ENCODE peak calls at places on chromosomes 6 and 20, in eight cellular contexts. Z is mammary epithelial cell; C is A549; N is CD4-positive, alpha-beta memory T cell; L is CD8-positive, alpha-beta T cell; K is upper lobe of right lung; O is effector memory CD4-positive, alpha-beta T cell; E is psoas muscle. J is an unnamed sample.

GRCh38 chr6:17470209-17470952 is 77.0 kb downstream of the CAP2 start:
- DNase-seq in L (no peak), K (no peak), E (no peak), Z (no peak), C (no peak), N (no peak), O (no peak), J (no peak)

GRCh38 chr6:42028234-42029061 is 21.9 kb upstream of the TAF8 start:
- DNase-seq in L (no peak), E (no peak), N (no peak), C (peak; percentile 62), K (no peak), Z (no peak), O (no peak), J (peak; percentile 50)

GRCh38 chr6:43274916-43275597 is 23.0 kb upstream of the SLC22A7 start:
- DNase-seq in L (peak; percentile 37), O (no peak), E (no peak), N (peak; percentile 20), K (peak; percentile 68), C (no peak), Z (no peak), J (no peak)

GRCh38 chr6:36120539-36120938 is 9.8 kb upstream of the MAPK13 start:
- DNase-seq in K (no peak), C (no peak), L (peak; percentile 86), Z (no peak), O (peak; percentile 69), N (peak; percentile 75), E (no peak), J (no peak)

GRCh38 chr6:1477432-1478090 is 88.2 kb downstream of the FOXF2 start:
- DNase-seq in N (no peak), E (no peak), L (no peak), Z (peak; percentile 30), O (no peak), C (peak; percentile 18), K (no peak), J (no peak)

GRCh38 chr20:4684837-4685413 is 36.8 kb upstream of the PRND start:
- DNase-seq in O (no peak), E (no peak), L (no peak), K (no peak), Z (peak; percentile 79), N (no peak), C (no peak), J (no peak)

GRCh38 chr20:44888226-44889103 is 3.0 kb downstream of the YWHAB start:
- DNase-seq in N (peak; percentile 24), Z (peak; percentile 54), C (peak; percentile 33), E (no peak), O (no peak), K (no peak), L (no peak), J (no peak)

GRCh38 chr6:169669889-169670288 is 31.9 kb downstream of the WDR27 start:
- DNase-seq in L (no peak), O (no peak), Z (no peak), N (no peak), K (no peak), E (no peak), C (no peak), J (no peak)

GRCh38 chr6:36224918-36225461 is 28.4 kb downstream of the BRPF3 start:
- DNase-seq in C (no peak), K (no peak), E (no peak), N (no peak), L (no peak), O (no peak), Z (peak; percentile 2), J (no peak)

GRCh38 chr20:47809561-47809960 is 24.3 kb upstream of the SULF2 start:
- DNase-seq in Z (peak; percentile 95), N (no peak), L (no peak), C (no peak), O (no peak), K (no peak), E (no peak), J (no peak)

GRCh38 chr6:109456710-109457595 is 1.4 kb upstream of the MICAL1 start:
- DNase-seq in O (no peak), L (no peak), K (no peak), N (no peak), Z (no peak), E (peak; percentile 86), C (no peak), J (peak; percentile 81)

GRCh38 chr6:72042088-72042487 is 155.7 kb downstream of the RIMS1 start:
- DNase-seq in L (no peak), N (no peak), C (no peak), O (no peak), Z (no peak), K (no peak), E (no peak), J (no peak)

GRCh38 chr6:10801224-10801848 is 37.0 kb downstream of the MAK start:
- DNase-seq in E (peak; percentile 74), C (peak; percentile 56), N (peak; percentile 60), Z (peak; percentile 43), O (peak; percentile 30), L (peak; percentile 45), K (peak; percentile 69), J (peak; percentile 38)

GRCh38 chr20:17676378-17676759 is 5.7 kb downstream of the RRBP1 start:
- DNase-seq in Z (no peak), C (no peak), L (no peak), N (no peak), E (no peak), O (no peak), K (no peak), J (no peak)

GRCh38 chr6:111423055-111423633 is 59.9 kb downstream of the REV3L start:
- DNase-seq in O (no peak), C (no peak), L (no peak), E (no peak), Z (peak; percentile 23), N (no peak), K (no peak), J (no peak)

GRCh38 chr6:91904586-91904985 is 1317.7 kb upstream of the MAP3K7 start:
- DNase-seq in K (no peak), C (no peak), L (no peak), N (no peak), Z (no peak), O (no peak), E (no peak), J (no peak)

GRCh38 chr6:134814076-134814709 is 135.7 kb downstream of the ALDH8A1 start:
- DNase-seq in L (no peak), K (no peak), N (no peak), C (no peak), O (no peak), E (no peak), Z (peak; percentile 73), J (no peak)

GRCh38 chr20:60407938-60408337 is 449.7 kb downstream of the CDH26 start:
- DNase-seq in E (no peak), N (no peak), Z (no peak), K (no peak), C (no peak), L (no peak), O (no peak), J (no peak)

GRCh38 chr20:56735087-56735642 is 106.1 kb downstream of the TFAP2C start:
- DNase-seq in Z (no peak), N (no peak), E (no peak), O (no peak), K (no peak), C (no peak), L (no peak), J (no peak)

GRCh38 chr20:23363257-23363649 is 1.3 kb downstream of the GZF1 start:
- DNase-seq in N (no peak), Z (no peak), C (no peak), L (no peak), E (peak; percentile 67), K (no peak), O (no peak), J (peak; percentile 52)
- H3K27ac ChIP-seq in N (peak overlapping the region; percentile 90), Z (peak overlapping the region; percentile 73), C (no peak overlapping the region), L (no peak overlapping the region), E (peak overlapping the region; percentile 99), K (peak overlapping the region; percentile 93), O (no peak overlapping the region), J (peak overlapping the region; percentile 90)

DNA sequence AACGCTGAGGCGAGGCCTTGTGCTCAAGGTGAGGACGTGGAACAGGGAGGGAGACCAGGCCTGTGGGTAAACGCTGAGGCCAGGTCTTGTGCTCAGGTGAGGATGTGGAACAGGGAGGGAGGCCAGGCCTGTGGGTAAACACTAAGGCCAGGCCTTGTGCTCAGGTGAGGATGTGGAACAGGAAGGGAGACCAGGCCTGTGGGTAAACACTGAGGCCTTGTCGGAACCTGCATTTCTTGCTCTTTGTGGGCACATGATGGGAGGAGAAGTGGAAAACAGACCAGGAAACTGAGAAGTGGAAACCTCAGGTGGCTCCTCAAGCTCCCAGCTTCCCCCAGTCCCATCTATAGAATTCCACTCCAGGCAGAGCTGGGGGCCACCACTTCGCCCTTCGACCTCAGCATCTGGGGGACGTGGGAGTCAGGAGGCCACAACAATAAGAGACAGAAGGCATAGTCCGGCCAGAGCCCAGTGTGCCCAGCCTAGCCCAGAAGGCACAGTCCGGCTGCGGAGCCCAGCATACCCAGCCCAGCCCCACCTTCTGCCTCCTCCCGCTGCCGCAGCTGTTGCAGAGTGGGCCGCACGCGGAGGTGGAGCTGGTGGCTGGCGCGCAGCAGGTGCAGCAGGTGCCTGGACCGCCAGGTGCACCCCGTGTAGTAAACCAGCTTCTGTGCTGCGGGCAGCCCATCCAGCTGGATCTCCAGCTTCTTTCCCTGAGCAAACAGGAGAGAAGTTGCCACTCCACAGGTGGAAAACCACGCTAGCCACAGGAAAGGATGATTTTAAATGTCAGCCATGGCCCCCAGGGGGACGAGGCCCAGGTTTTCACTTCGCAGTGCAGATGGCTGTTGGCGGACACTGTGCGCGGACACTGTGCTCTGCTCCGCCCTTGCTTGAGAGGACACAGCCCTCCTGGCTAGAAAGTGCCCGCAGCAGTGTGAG is 17.5 kb downstream of the FRMD1 start:
- DNase-seq in L (no peak), K (no peak), C (no peak), E (no peak), O (no peak), Z (no peak), N (no peak), J (no peak)
- H3K9me3 ChIP-seq in L (no peaks in the 10 kb centered on the region), K (no peaks in the 10 kb centered on the region), C (no peaks in the 10 kb centered on the region), E (no peaks in the 10 kb centered on the region), O (no peaks in the 10 kb centered on the region), Z (no peaks in the 10 kb centered on the region), N (no peaks in the 10 kb centered on the region), J (no peaks in the 10 kb centered on the region)

GRCh38 chr6:14863896-14864850 is 381.7 kb upstream of the JARID2 start:
- DNase-seq in E (no peak), N (no peak), O (no peak), C (no peak), Z (no peak), L (no peak), K (no peak), J (no peak)
- H3K4me3 ChIP-seq in E (no peak overlapping the region), N (no peak overlapping the region), O (no peak overlapping the region), C (no peak overlapping the region), Z (no peak overlapping the region), L (no peak overlapping the region), K (no peak overlapping the region), J (no peak overlapping the region)

DNA sequence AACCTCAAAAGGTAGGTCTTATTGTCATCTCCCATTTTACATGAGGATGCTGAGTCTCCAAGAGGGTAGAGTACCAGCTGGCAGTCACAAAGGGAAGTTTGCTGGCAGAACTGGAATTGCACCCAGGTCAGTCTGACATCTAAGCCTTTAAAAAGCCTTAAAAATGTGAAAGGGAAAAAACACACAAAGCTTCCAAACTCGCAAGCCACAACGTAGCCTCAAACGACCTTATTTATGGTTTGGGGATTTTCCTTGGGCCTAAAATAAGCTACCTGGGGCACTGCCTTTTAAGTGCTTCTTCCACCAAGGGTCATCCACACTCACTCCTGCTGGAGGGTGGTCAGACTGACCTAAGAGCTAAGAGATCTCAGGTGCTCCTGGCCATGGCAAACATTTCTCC is 2.1 kb downstream of the MBOAT1 start:
- DNase-seq in N (no peak), K (no peak), L (no peak), Z (no peak), C (no peak), O (no peak), E (no peak), J (no peak)
- H3K27ac ChIP-seq in N (no peak overlapping the region), K (peak overlapping the region; percentile 40), L (no peak overlapping the region), Z (no peak overlapping the region), C (no peak overlapping the region), O (no peak overlapping the region), E (no peak overlapping the region), J (peak overlapping the region; percentile 59)

J was measured in right cardiac atrium.